ENCODE peak calls at places on chromosomes 1 and 21, in four cellular contexts. O is HEK293T; U is stimulated activated CD8-positive, alpha-beta memory T cell treated with anti-CD3 and anti-CD28 coated beads, Interleukin-4, amount 100 ng/mL, for 4 hours; S is A549. Y is an unnamed sample.
A peak's percentile ranks its signal among the peaks of the same experiment; 100 is the strongest.

GRCh38 chr1:183942933-183943693 is 94.4 kb downstream of the COLGALT2 start:
- DNase-seq in O (peak; percentile 86), U (no peak), S (no peak), Y (no peak)

GRCh38 chr1:168381850-168382249 is 101.2 kb downstream of the TBX19 start:
- DNase-seq in O (no peak), U (no peak), S (no peak), Y (no peak)

GRCh38 chr1:215005656-215006335 is 76.7 kb upstream of the KCNK2 start:
- DNase-seq in O (no peak), S (no peak), U (no peak), Y (no peak)

GRCh38 chr1:41735587-41736290 is 183.0 kb downstream of the HIVEP3 start:
- DNase-seq in O (no peak), S (no peak), U (no peak), Y (peak; percentile 29)

GRCh38 chr1:213871179-213871578 is 116.6 kb upstream of the PROX1 start:
- DNase-seq in O (no peak), S (no peak), U (no peak), Y (no peak)

GRCh38 chr1:224745924-224746323 is 129.8 kb downstream of the CNIH3 start:
- DNase-seq in O (no peak), U (no peak), S (no peak), Y (no peak)

GRCh38 chr1:46256523-46256922 is 9.0 kb downstream of the RAD54L start:
- DNase-seq in O (no peak), U (no peak), S (no peak), Y (no peak)

GRCh38 chr1:98458514-98459259 is 202.8 kb upstream of the SNX7 start:
- DNase-seq in S (no peak), U (no peak), O (no peak), Y (no peak)

GRCh38 chr1:9651565-9652378 is at the start of gene PIK3CD:
- DNase-seq in O (peak; percentile 62), S (no peak), U (no peak), Y (no peak)

GRCh38 chr1:185401019-185401418 is 84.0 kb upstream of the IVNS1ABP start:
- DNase-seq in S (no peak), U (no peak), O (no peak), Y (no peak)

GRCh38 chr1:248841702-248842395 is 3.8 kb downstream of the ZNF672 start:
- DNase-seq in O (no peak), U (no peak), S (no peak), Y (peak; percentile 54)

GRCh38 chr1:44894591-44894990 is 51.5 kb upstream of the PTCH2 start:
- DNase-seq in S (no peak), O (no peak), U (no peak), Y (no peak)

GRCh38 chr21:45292399-45293213 is 4.9 kb upstream of the POFUT2 start:
- DNase-seq in S (peak; percentile 68), U (peak; percentile 31), O (peak; percentile 89), Y (peak; percentile 93)

GRCh38 chr1:43789604-43790288 is 82.4 kb downstream of the ST3GAL3 start:
- DNase-seq in S (no peak), O (no peak), U (no peak), Y (no peak)

GRCh38 chr1:228548788-228549187 is 61.6 kb downstream of the RNF187 start:
- DNase-seq in U (no peak), O (no peak), S (no peak), Y (no peak)

GRCh38 chr1:39406533-39407478 is 84.6 kb upstream of the BMP8A start:
- DNase-seq in U (no peak), O (no peak), S (no peak), Y (no peak)

GRCh38 chr1:77832889-77833288 is 53.4 kb downstream of the MIGA1 start:
- DNase-seq in S (no peak), O (no peak), U (no peak), Y (peak; percentile 40)

GRCh38 chr1:92273039-92273438 is 25.7 kb downstream of the GLMN start:
- DNase-seq in S (no peak), O (no peak), U (no peak), Y (no peak)

GRCh38 chr1:85413169-85413568 is 51.8 kb downstream of the DDAH1 start:
- DNase-seq in S (no peak), U (no peak), O (no peak), Y (no peak)

GRCh38 chr1:203678943-203679661 is 52.5 kb downstream of the ATP2B4 start:
- DNase-seq in S (no peak), O (no peak), U (no peak), Y (no peak)

GRCh38 chr1:193421487-193421886 is 235.1 kb upstream of the B3GALT2 start:
- DNase-seq in S (no peak), U (no peak), O (no peak), Y (no peak)

GRCh38 chr1:43936470-43937151 is 3.0 kb downstream of the ARTN start:
- DNase-seq in O (no peak), S (no peak), U (no peak), Y (peak; percentile 57)

GRCh38 chr1:150564051-150564991 is 15.1 kb downstream of the MCL1 start:
- DNase-seq in U (no peak), S (no peak), O (no peak), Y (peak; percentile 49)

GRCh38 chr1:67575861-67576260 is 109.1 kb upstream of the GADD45A start:
- DNase-seq in U (no peak), O (no peak), S (no peak), Y (no peak)

GRCh38 chr21:27555996-27556395 is 589.1 kb upstream of the ADAMTS5 start:
- DNase-seq in O (no peak), S (no peak), U (no peak), Y (no peak)

GRCh38 chr1:203129501-203130231 is 2.1 kb downstream of the ADORA1 start:
- DNase-seq in S (no peak), O (no peak), U (no peak), Y (peak; percentile 69)

GRCh38 chr1:51898090-51898734 is 19.7 kb upstream of the NRDC start:
- DNase-seq in U (no peak), S (peak; percentile 9), O (no peak), Y (no peak)

GRCh38 chr1:208249300-208249699 is 5.1 kb upstream of the PLXNA2 start:
- DNase-seq in S (no peak), O (no peak), U (no peak), Y (no peak)

GRCh38 chr1:155016231-155016831 is 13.7 kb downstream of the ZBTB7B start:
- DNase-seq in O (no peak), S (no peak), U (no peak), Y (no peak)

GRCh38 chr1:27970401-27970800 is 10.6 kb downstream of the XKR8 start:
- DNase-seq in S (no peak), U (no peak), O (no peak), Y (no peak)

GRCh38 chr1:70090875-70091274 is 114.5 kb downstream of the LRRC40 start:
- DNase-seq in U (no peak), S (no peak), O (no peak), Y (no peak)

GRCh38 chr1:9628541-9629444 is 22.7 kb upstream of the PIK3CD start:
- DNase-seq in S (no peak), U (no peak), O (no peak), Y (no peak)

GRCh38 chr1:207364622-207365021 is 43.1 kb downstream of the CD55 start:
- DNase-seq in U (no peak), S (no peak), O (no peak), Y (no peak)

GRCh38 chr1:39452540-39452939 is 38.9 kb upstream of the BMP8A start:
- DNase-seq in S (no peak), U (no peak), O (no peak), Y (no peak)